ENCODE peak calls at places on chromosomes 12 and 14, in nine cellular contexts. One of them, this sample, is unnamed.

GRCh38 chr12:131052063-131052781 is 98.5 kb downstream of the ADGRD1 start:
- DNase-seq in MG63: no peak
- DNase-seq in pancreas: no peak
- DNase-seq in suprapubic skin: no peak
- DNase-seq in CD8-positive, alpha-beta memory T cell: no peak
- DNase-seq in heart left ventricle: no peak
- DNase-seq in fibroblast of lung: no peak
- DNase-seq in neuronal stem cell: no peak
- DNase-seq in SK-N-MC: no peak
- DNase-seq in this sample: no peak

GRCh38 chr12:93380480-93381121 is 2.9 kb downstream of the NUDT4 start:
- DNase-seq in MG63: no peak
- DNase-seq in pancreas: no peak
- DNase-seq in suprapubic skin: no peak
- DNase-seq in CD8-positive, alpha-beta memory T cell: no peak
- DNase-seq in heart left ventricle: no peak
- DNase-seq in fibroblast of lung: peak; percentile 59
- DNase-seq in neuronal stem cell: no peak
- DNase-seq in SK-N-MC: no peak
- DNase-seq in this sample: no peak

GRCh38 chr14:37707716-37708115 is 112.3 kb downstream of the TTC6 start:
- DNase-seq in MG63: no peak
- DNase-seq in pancreas: no peak
- DNase-seq in suprapubic skin: no peak
- DNase-seq in CD8-positive, alpha-beta memory T cell: no peak
- DNase-seq in heart left ventricle: no peak
- DNase-seq in fibroblast of lung: peak; percentile 5
- DNase-seq in neuronal stem cell: no peak
- DNase-seq in SK-N-MC: no peak
- DNase-seq in this sample: no peak

GRCh38 chr12:100995201-100995600 is 200.6 kb downstream of the ANO4 start:
- DNase-seq in MG63: peak; percentile 13
- DNase-seq in pancreas: no peak
- DNase-seq in suprapubic skin: no peak
- DNase-seq in CD8-positive, alpha-beta memory T cell: no peak
- DNase-seq in heart left ventricle: no peak
- DNase-seq in fibroblast of lung: peak; percentile 87
- DNase-seq in neuronal stem cell: peak; percentile 47
- DNase-seq in SK-N-MC: no peak
- DNase-seq in this sample: no peak

GRCh38 chr12:111401167-111401605 is 4.5 kb upstream of the SH2B3 start:
- DNase-seq in MG63: no peak
- DNase-seq in pancreas: no peak
- DNase-seq in suprapubic skin: no peak
- DNase-seq in CD8-positive, alpha-beta memory T cell: no peak
- DNase-seq in heart left ventricle: no peak
- DNase-seq in fibroblast of lung: no peak
- DNase-seq in neuronal stem cell: no peak
- DNase-seq in SK-N-MC: no peak
- DNase-seq in this sample: no peak

GRCh38 chr14:73463411-73463810 is 5.1 kb upstream of the NUMB start:
- DNase-seq in MG63: peak; percentile 56
- DNase-seq in pancreas: no peak
- DNase-seq in suprapubic skin: no peak
- DNase-seq in CD8-positive, alpha-beta memory T cell: no peak
- DNase-seq in heart left ventricle: no peak
- DNase-seq in fibroblast of lung: peak; percentile 92
- DNase-seq in neuronal stem cell: no peak
- DNase-seq in SK-N-MC: no peak
- DNase-seq in this sample: no peak

GRCh38 chr12:64403708-64404469 is at the start of gene XPOT:
- DNase-seq in MG63: peak; percentile 97
- DNase-seq in pancreas: peak; percentile 94
- DNase-seq in suprapubic skin: peak; percentile 93
- DNase-seq in CD8-positive, alpha-beta memory T cell: peak; percentile 93
- DNase-seq in heart left ventricle: peak; percentile 94
- DNase-seq in fibroblast of lung: peak; percentile 98
- DNase-seq in neuronal stem cell: peak; percentile 94
- DNase-seq in SK-N-MC: peak; percentile 76
- DNase-seq in this sample: peak; percentile 91

GRCh38 chr12:100158535-100158934 is 15.9 kb upstream of the BLTP3B start:
- DNase-seq in MG63: no peak
- DNase-seq in pancreas: no peak
- DNase-seq in suprapubic skin: no peak
- DNase-seq in CD8-positive, alpha-beta memory T cell: no peak
- DNase-seq in heart left ventricle: no peak
- DNase-seq in fibroblast of lung: no peak
- DNase-seq in neuronal stem cell: no peak
- DNase-seq in SK-N-MC: no peak
- DNase-seq in this sample: no peak

GRCh38 chr14:31057701-31058364 is 31.7 kb upstream of the STRN3 start:
- DNase-seq in MG63: no peak
- DNase-seq in pancreas: no peak
- DNase-seq in suprapubic skin: no peak
- DNase-seq in CD8-positive, alpha-beta memory T cell: no peak
- DNase-seq in heart left ventricle: no peak
- DNase-seq in fibroblast of lung: no peak
- DNase-seq in neuronal stem cell: no peak
- DNase-seq in SK-N-MC: no peak
- DNase-seq in this sample: no peak

GRCh38 chr14:93301821-93302447 is 30.9 kb downstream of the BTBD7 start:
- DNase-seq in MG63: no peak
- DNase-seq in pancreas: no peak
- DNase-seq in suprapubic skin: no peak
- DNase-seq in CD8-positive, alpha-beta memory T cell: no peak
- DNase-seq in heart left ventricle: no peak
- DNase-seq in fibroblast of lung: peak; percentile 79
- DNase-seq in neuronal stem cell: no peak
- DNase-seq in SK-N-MC: no peak
- DNase-seq in this sample: no peak

GRCh38 chr14:34013714-34014055 is 62.8 kb upstream of the EGLN3 start:
- DNase-seq in MG63: no peak
- DNase-seq in pancreas: no peak
- DNase-seq in suprapubic skin: no peak
- DNase-seq in CD8-positive, alpha-beta memory T cell: no peak
- DNase-seq in heart left ventricle: no peak
- DNase-seq in fibroblast of lung: no peak
- DNase-seq in neuronal stem cell: no peak
- DNase-seq in SK-N-MC: no peak
- DNase-seq in this sample: no peak

GRCh38 chr14:49950275-49951250 is 57.7 kb downstream of the ARF6 start:
- DNase-seq in MG63: no peak
- DNase-seq in pancreas: peak; percentile 68
- DNase-seq in suprapubic skin: peak; percentile 83
- DNase-seq in CD8-positive, alpha-beta memory T cell: no peak
- DNase-seq in heart left ventricle: no peak
- DNase-seq in fibroblast of lung: no peak
- DNase-seq in neuronal stem cell: no peak
- DNase-seq in SK-N-MC: no peak
- DNase-seq in this sample: no peak

GRCh38 chr14:88864198-88864597 is 39.7 kb downstream of the TTC8 start:
- DNase-seq in MG63: no peak
- DNase-seq in pancreas: no peak
- DNase-seq in suprapubic skin: no peak
- DNase-seq in CD8-positive, alpha-beta memory T cell: no peak
- DNase-seq in heart left ventricle: no peak
- DNase-seq in fibroblast of lung: no peak
- DNase-seq in neuronal stem cell: no peak
- DNase-seq in SK-N-MC: no peak
- DNase-seq in this sample: no peak

GRCh38 chr12:17148706-17149105 is 542.7 kb upstream of the LMO3 start:
- DNase-seq in MG63: no peak
- DNase-seq in pancreas: no peak
- DNase-seq in suprapubic skin: no peak
- DNase-seq in CD8-positive, alpha-beta memory T cell: no peak
- DNase-seq in heart left ventricle: no peak
- DNase-seq in fibroblast of lung: no peak
- DNase-seq in neuronal stem cell: no peak
- DNase-seq in SK-N-MC: no peak
- DNase-seq in this sample: no peak

GRCh38 chr14:52363001-52363704 is 49.0 kb downstream of the PTGER2 start:
- DNase-seq in MG63: no peak
- DNase-seq in pancreas: no peak
- DNase-seq in suprapubic skin: no peak
- DNase-seq in CD8-positive, alpha-beta memory T cell: no peak
- DNase-seq in heart left ventricle: no peak
- DNase-seq in fibroblast of lung: no peak
- DNase-seq in neuronal stem cell: no peak
- DNase-seq in SK-N-MC: no peak
- DNase-seq in this sample: no peak

GRCh38 chr12:131159660-131160059 is 206.0 kb downstream of the ADGRD1 start:
- DNase-seq in MG63: no peak
- DNase-seq in pancreas: no peak
- DNase-seq in suprapubic skin: no peak
- DNase-seq in CD8-positive, alpha-beta memory T cell: no peak
- DNase-seq in heart left ventricle: no peak
- DNase-seq in fibroblast of lung: no peak
- DNase-seq in neuronal stem cell: no peak
- DNase-seq in SK-N-MC: no peak
- DNase-seq in this sample: no peak

GRCh38 chr12:89756638-89757321 is 48.1 kb upstream of the ATP2B1 start:
- DNase-seq in MG63: peak; percentile 4
- DNase-seq in pancreas: no peak
- DNase-seq in suprapubic skin: no peak
- DNase-seq in CD8-positive, alpha-beta memory T cell: peak; percentile 49
- DNase-seq in heart left ventricle: no peak
- DNase-seq in fibroblast of lung: peak; percentile 98
- DNase-seq in neuronal stem cell: no peak
- DNase-seq in SK-N-MC: peak; percentile 35
- DNase-seq in this sample: no peak

GRCh38 chr12:73308747-73309146 is 1036.6 kb downstream of the TRHDE start:
- DNase-seq in MG63: peak; percentile 24
- DNase-seq in pancreas: no peak
- DNase-seq in suprapubic skin: no peak
- DNase-seq in CD8-positive, alpha-beta memory T cell: no peak
- DNase-seq in heart left ventricle: no peak
- DNase-seq in fibroblast of lung: no peak
- DNase-seq in neuronal stem cell: no peak
- DNase-seq in SK-N-MC: no peak
- DNase-seq in this sample: no peak

GRCh38 chr12:87812711-87813110 is 216.5 kb downstream of the C12orf50 start:
- DNase-seq in MG63: peak; percentile 32
- DNase-seq in pancreas: no peak
- DNase-seq in suprapubic skin: no peak
- DNase-seq in CD8-positive, alpha-beta memory T cell: no peak
- DNase-seq in heart left ventricle: no peak
- DNase-seq in fibroblast of lung: peak; percentile 73
- DNase-seq in neuronal stem cell: no peak
- DNase-seq in SK-N-MC: no peak
- DNase-seq in this sample: no peak

GRCh38 chr12:131944601-131945251 is 5.0 kb upstream of the EP400 start:
- DNase-seq in MG63: no peak
- DNase-seq in pancreas: peak; percentile 59
- DNase-seq in suprapubic skin: peak; percentile 75
- DNase-seq in CD8-positive, alpha-beta memory T cell: no peak
- DNase-seq in heart left ventricle: no peak
- DNase-seq in fibroblast of lung: no peak
- DNase-seq in neuronal stem cell: no peak
- DNase-seq in SK-N-MC: no peak
- DNase-seq in this sample: no peak

GRCh38 chr14:28895389-28895788 is 128.8 kb downstream of the FOXG1 start:
- DNase-seq in MG63: no peak
- DNase-seq in pancreas: no peak
- DNase-seq in suprapubic skin: no peak
- DNase-seq in CD8-positive, alpha-beta memory T cell: no peak
- DNase-seq in heart left ventricle: no peak
- DNase-seq in fibroblast of lung: no peak
- DNase-seq in neuronal stem cell: no peak
- DNase-seq in SK-N-MC: no peak
- DNase-seq in this sample: no peak
- H3K9me3 ChIP-seq in MG63: no peaks in the 10 kb centered on the region
- H3K9me3 ChIP-seq in pancreas: no peaks in the 10 kb centered on the region
- H3K9me3 ChIP-seq in suprapubic skin: no peaks in the 10 kb centered on the region
- H3K9me3 ChIP-seq in CD8-positive, alpha-beta memory T cell: no peaks in the 10 kb centered on the region
- H3K9me3 ChIP-seq in heart left ventricle: no peaks in the 10 kb centered on the region
- H3K9me3 ChIP-seq in fibroblast of lung: no peaks in the 10 kb centered on the region
- H3K9me3 ChIP-seq in neuronal stem cell: no peaks in the 10 kb centered on the region
- H3K9me3 ChIP-seq in SK-N-MC: no peaks in the 10 kb centered on the region
- H3K9me3 ChIP-seq in this sample: no peaks in the 10 kb centered on the region

DNA sequence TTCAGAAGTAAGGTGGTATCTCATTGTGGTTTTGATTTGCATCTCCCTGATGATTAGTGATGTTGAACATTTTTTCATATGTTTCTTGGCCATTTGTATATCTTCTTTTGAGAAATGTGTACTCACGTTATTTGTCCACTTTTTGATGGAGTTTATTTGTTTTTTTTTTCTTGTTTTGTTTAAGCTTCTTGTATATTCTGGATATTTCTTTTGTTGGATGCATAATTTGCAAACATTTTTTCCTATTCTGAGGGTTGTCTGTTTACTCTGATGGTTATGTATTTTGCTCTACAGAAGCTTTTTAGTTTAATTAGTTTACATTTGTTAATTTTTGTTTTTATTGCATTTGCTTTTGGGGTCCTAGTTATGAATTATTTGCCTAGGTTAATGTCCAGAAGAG is 927.4 kb upstream of the LRFN5 start:
- DNase-seq in MG63: no peak
- DNase-seq in pancreas: no peak
- DNase-seq in suprapubic skin: no peak
- DNase-seq in CD8-positive, alpha-beta memory T cell: no peak
- DNase-seq in heart left ventricle: no peak
- DNase-seq in fibroblast of lung: no peak
- DNase-seq in neuronal stem cell: no peak
- DNase-seq in SK-N-MC: no peak
- DNase-seq in this sample: no peak
- H3K9me3 ChIP-seq in MG63: no peaks in the 10 kb centered on the region
- H3K9me3 ChIP-seq in pancreas: no peaks in the 10 kb centered on the region
- H3K9me3 ChIP-seq in suprapubic skin: no peaks in the 10 kb centered on the region
- H3K9me3 ChIP-seq in CD8-positive, alpha-beta memory T cell: no peaks in the 10 kb centered on the region
- H3K9me3 ChIP-seq in heart left ventricle: no peaks in the 10 kb centered on the region
- H3K9me3 ChIP-seq in fibroblast of lung: no peaks in the 10 kb centered on the region
- H3K9me3 ChIP-seq in neuronal stem cell: no peaks in the 10 kb centered on the region
- H3K9me3 ChIP-seq in SK-N-MC: no peaks in the 10 kb centered on the region
- H3K9me3 ChIP-seq in this sample: no peaks in the 10 kb centered on the region

DNA sequence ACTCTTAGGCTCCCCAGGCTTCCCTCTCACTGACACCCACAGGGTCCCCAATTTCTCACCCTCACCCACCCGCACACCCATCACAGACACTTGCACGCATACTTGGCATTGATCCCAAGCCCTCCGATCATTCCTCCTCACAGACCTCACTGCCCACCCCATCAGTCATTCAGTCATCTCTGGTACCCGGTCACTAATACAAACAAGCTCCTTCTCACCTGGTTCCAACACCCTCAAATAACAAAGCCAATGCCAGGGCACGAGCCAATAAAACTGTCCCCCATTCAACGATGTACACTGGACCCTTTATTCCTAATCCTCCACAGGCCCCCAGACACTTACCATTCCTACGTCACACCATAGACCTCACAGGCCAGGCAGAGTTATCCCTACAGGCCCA is 2.3 kb downstream of the ZNF605 start:
- DNase-seq in MG63: no peak
- DNase-seq in pancreas: no peak
- DNase-seq in suprapubic skin: no peak
- DNase-seq in CD8-positive, alpha-beta memory T cell: no peak
- DNase-seq in heart left ventricle: no peak
- DNase-seq in fibroblast of lung: no peak
- DNase-seq in neuronal stem cell: no peak
- DNase-seq in SK-N-MC: no peak
- DNase-seq in this sample: no peak
- H3K9me3 ChIP-seq in MG63: peaks cover 23% of the 10 kb centered on the region
- H3K9me3 ChIP-seq in pancreas: no peaks in the 10 kb centered on the region
- H3K9me3 ChIP-seq in suprapubic skin: peaks cover 23% of the 10 kb centered on the region
- H3K9me3 ChIP-seq in CD8-positive, alpha-beta memory T cell: no peaks in the 10 kb centered on the region
- H3K9me3 ChIP-seq in heart left ventricle: no peaks in the 10 kb centered on the region
- H3K9me3 ChIP-seq in fibroblast of lung: peaks cover 18% of the 10 kb centered on the region
- H3K9me3 ChIP-seq in neuronal stem cell: peaks cover 71% of the 10 kb centered on the region
- H3K9me3 ChIP-seq in SK-N-MC: peaks cover 11% of the 10 kb centered on the region
- H3K9me3 ChIP-seq in this sample: no peaks in the 10 kb centered on the region

GRCh38 chr12:34207858-34208257 is 185.6 kb downstream of the ALG10 start:
- DNase-seq in MG63: no peak
- DNase-seq in pancreas: no peak
- DNase-seq in suprapubic skin: peak; percentile 75
- DNase-seq in CD8-positive, alpha-beta memory T cell: no peak
- DNase-seq in heart left ventricle: no peak
- DNase-seq in fibroblast of lung: no peak
- DNase-seq in neuronal stem cell: no peak
- DNase-seq in SK-N-MC: no peak
- DNase-seq in this sample: no peak
- H3K9me3 ChIP-seq in MG63: no peaks in the 10 kb centered on the region
- H3K9me3 ChIP-seq in pancreas: no peaks in the 10 kb centered on the region
- H3K9me3 ChIP-seq in suprapubic skin: no peaks in the 10 kb centered on the region
- H3K9me3 ChIP-seq in CD8-positive, alpha-beta memory T cell: no peaks in the 10 kb centered on the region
- H3K9me3 ChIP-seq in heart left ventricle: no peaks in the 10 kb centered on the region
- H3K9me3 ChIP-seq in fibroblast of lung: no peaks in the 10 kb centered on the region
- H3K9me3 ChIP-seq in neuronal stem cell: no peaks in the 10 kb centered on the region
- H3K9me3 ChIP-seq in SK-N-MC: no peaks in the 10 kb centered on the region
- H3K9me3 ChIP-seq in this sample: no peaks in the 10 kb centered on the region

This sample was measured in T-helper 17 cell.